ENCODE peak calls at places on chromosomes 1 and 21, in nine cellular contexts. M is AG04450, B is coronary artery, J is endodermal cell, H is astrocyte, Z is HL-60, L is MM.1S, N is adrenal gland, I is tibial nerve. R is an unnamed sample.

GRCh38 chr1:40352126-40352525 is 21.4 kb upstream of the SMAP2 start:
- DNase-seq in M (no peak), B (no peak), J (no peak), H (no peak), Z (no peak), L (no peak), N (no peak), I (no peak), R (no peak)

GRCh38 chr1:28507646-28508434 is 2.0 kb downstream of the RCC1 start:
- DNase-seq in M (no peak), B (no peak), J (no peak), H (no peak), Z (no peak), L (no peak), N (no peak), I (no peak), R (no peak)

GRCh38 chr21:44299085-44299457 is 782 bp upstream of the PFKL start:
- DNase-seq in M (no peak), B (no peak), J (no peak), H (no peak), Z (no peak), L (peak; percentile 80), N (no peak), I (no peak), R (no peak)

GRCh38 chr1:61080408-61081134 is 1.8 kb upstream of the NFIA start:
- DNase-seq in M (no peak), B (no peak), J (no peak), H (no peak), Z (no peak), L (no peak), N (no peak), I (no peak), R (no peak)

GRCh38 chr1:60890664-60891063 is 191.7 kb upstream of the NFIA start:
- DNase-seq in M (no peak), B (no peak), J (no peak), H (no peak), Z (no peak), L (no peak), N (no peak), I (no peak), R (no peak)

GRCh38 chr21:35925497-35925896 is 134.8 kb downstream of the SETD4 start:
- DNase-seq in M (no peak), B (no peak), J (no peak), H (peak; percentile 81), Z (no peak), L (no peak), N (peak; percentile 86), I (no peak), R (no peak)

GRCh38 chr1:206890690-206891089 is 6.6 kb upstream of the IL24 start:
- DNase-seq in M (no peak), B (no peak), J (no peak), H (peak; percentile 76), Z (no peak), L (no peak), N (peak; percentile 35), I (no peak), R (no peak)

GRCh38 chr1:153717330-153717729 is 10.5 kb upstream of the INTS3 start:
- DNase-seq in M (no peak), B (no peak), J (no peak), H (no peak), Z (no peak), L (no peak), N (no peak), I (no peak), R (no peak)

GRCh38 chr1:61254629-61255323 is 172.4 kb downstream of the NFIA start:
- DNase-seq in M (no peak), B (no peak), J (no peak), H (no peak), Z (peak; percentile 8), L (no peak), N (peak; percentile 60), I (no peak), R (no peak)

GRCh38 chr21:36203603-36203889 is 46.9 kb downstream of the DOP1B start:
- DNase-seq in M (peak; percentile 64), B (no peak), J (no peak), H (peak; percentile 87), Z (no peak), L (peak; percentile 37), N (peak; percentile 65), I (no peak), R (peak; percentile 37)

GRCh38 chr1:3314561-3315271 is 139.7 kb upstream of the ARHGEF16 start:
- DNase-seq in M (no peak), B (peak; percentile 83), J (no peak), H (peak; percentile 79), Z (no peak), L (no peak), N (no peak), I (no peak), R (no peak)

DNA sequence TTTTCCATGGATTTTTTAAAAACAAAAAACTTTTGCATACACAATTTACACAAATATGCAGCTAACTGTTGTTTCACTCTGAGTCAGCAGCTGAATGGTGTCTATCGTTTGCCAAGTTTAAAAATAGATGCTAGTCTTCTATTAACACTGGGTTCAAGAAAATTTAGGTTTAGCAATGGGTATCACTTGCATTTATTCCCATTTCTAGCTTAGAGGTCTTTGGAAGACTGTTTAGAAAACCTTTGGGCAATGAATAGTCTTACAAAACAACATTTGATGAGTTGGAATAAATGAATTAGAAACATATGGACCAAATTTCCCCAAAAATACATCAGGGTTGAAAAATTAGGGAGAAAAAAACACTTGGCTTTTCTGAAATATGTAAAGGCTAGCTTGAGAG is 165.8 kb downstream of the LYPLAL1 start:
- DNase-seq in M (no peak), B (no peak), J (no peak), H (peak; percentile 47), Z (no peak), L (no peak), N (no peak), I (no peak), R (no peak)
- H3K27ac ChIP-seq in M (no peak overlapping the region), B (no peak overlapping the region), J (no peak overlapping the region), H (no peak overlapping the region), Z (no peak overlapping the region), L (no peak overlapping the region), N (no peak overlapping the region), I (no peak overlapping the region), R (no peak overlapping the region)

DNA sequence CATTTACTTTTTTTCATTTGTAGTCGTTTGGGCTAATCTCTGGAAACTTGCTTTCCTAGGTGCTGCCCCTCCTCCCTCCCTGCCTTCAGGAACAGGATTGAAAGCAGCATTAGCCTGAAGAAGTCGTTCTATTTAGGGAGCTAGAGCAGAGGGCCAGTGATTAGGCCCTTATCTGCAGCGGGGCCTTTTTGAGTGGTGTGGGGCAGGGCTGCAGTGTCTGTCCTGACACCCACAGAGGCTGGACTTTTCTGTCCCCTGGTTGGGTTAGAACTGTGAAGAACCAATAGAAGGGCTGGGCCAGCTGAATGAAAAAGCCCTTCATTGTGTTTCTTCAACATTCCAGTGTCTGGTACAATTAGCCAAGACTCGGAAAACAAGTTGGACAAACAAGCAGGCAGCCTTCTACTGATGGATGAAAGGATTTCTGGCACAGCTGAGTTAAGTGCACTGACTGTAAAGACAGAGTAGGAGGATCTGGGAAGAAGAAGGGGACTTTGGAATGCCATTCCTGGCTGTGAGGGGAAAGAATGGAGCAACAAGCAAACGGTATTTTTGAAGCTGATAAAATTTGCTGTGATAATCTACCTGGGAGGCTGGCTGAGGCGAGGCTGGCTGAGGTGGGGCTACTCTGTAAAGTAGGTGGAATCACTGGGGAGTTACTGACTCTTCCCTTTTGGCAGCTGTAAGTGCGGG is 9.7 kb downstream of the MACF1 start:
- DNase-seq in M (no peak), B (no peak), J (peak; percentile 55), H (peak; percentile 63), Z (no peak), L (no peak), N (no peak), I (no peak), R (no peak)
- H3K27ac ChIP-seq in M (peak overlapping the region; percentile 76), B (peak overlapping the region; percentile 84), J (peak overlapping the region; percentile 15), H (peak overlapping the region; percentile 61), Z (peak overlapping the region; percentile 83), L (peak overlapping the region; percentile 90), N (peak overlapping the region; percentile 52), I (peak overlapping the region; percentile 65), R (peak overlapping the region; percentile 85)

DNA sequence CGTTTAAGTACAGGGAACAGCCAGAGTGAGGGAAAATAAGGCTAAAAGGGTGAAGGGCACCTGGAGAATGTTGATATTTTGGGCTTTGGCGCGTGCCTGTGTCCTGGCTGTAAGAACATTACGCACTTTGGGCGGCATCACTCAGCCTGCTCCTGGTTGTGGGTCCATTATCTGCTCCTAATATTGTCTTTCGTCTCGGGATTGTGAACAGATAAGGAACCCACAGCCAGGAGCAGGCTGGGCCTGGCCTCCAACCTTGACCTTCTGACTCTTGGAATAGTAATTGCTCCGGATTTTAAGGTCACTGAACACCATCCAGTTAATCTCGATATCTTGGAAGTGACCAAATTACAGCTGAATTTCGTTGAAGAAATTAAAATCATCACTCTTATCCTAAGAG is 61.9 kb downstream of the TCP10L start:
- DNase-seq in M (no peak), B (no peak), J (no peak), H (no peak), Z (no peak), L (no peak), N (no peak), I (no peak), R (no peak)
- H3K27ac ChIP-seq in M (no peak overlapping the region), B (peak overlapping the region; percentile 24), J (no peak overlapping the region), H (peak overlapping the region; percentile 94), Z (no peak overlapping the region), L (no peak overlapping the region), N (no peak overlapping the region), I (peak overlapping the region; percentile 86), R (no peak overlapping the region)

DNA sequence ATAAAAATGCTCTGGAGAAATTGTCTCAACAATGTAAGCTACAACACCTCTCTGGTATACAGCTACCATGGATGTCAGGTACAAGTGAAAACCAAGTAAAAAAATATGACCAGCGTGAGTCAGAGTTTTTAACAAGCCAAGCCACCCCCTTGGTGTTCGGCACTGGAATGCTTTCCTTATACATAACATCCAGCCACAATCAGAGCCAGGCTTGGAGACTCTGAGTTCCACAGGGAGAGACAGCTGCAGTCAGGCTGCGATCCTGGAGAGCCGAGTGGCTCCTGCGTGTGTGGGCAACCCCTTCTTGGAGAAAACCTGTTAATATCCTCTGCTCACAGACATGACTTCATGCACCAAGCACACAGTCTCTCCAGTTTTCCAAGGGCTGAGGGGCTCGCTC is 21.8 kb downstream of the TSPAN2 start:
- DNase-seq in M (no peak), B (no peak), J (no peak), H (peak; percentile 91), Z (no peak), L (no peak), N (no peak), I (no peak), R (no peak)
- H3K27ac ChIP-seq in M (no peak overlapping the region), B (peak overlapping the region; percentile 88), J (no peak overlapping the region), H (peak overlapping the region; percentile 63), Z (no peak overlapping the region), L (no peak overlapping the region), N (no peak overlapping the region), I (no peak overlapping the region), R (no peak overlapping the region)

GRCh38 chr1:109668123-109668800 is 405 bp downstream of the GSTM2 start:
- DNase-seq in M (no peak), B (no peak), J (no peak), H (no peak), Z (no peak), L (no peak), N (no peak), I (no peak), R (no peak)
- H3K27ac ChIP-seq in M (no peak overlapping the region), B (peak overlapping the region; percentile 82), J (no peak overlapping the region), H (no peak overlapping the region), Z (no peak overlapping the region), L (no peak overlapping the region), N (no peak overlapping the region), I (peak overlapping the region; percentile 84), R (peak overlapping the region; percentile 54)

R was measured in caudate nucleus.